ENCODE peak calls at places on chromosomes 5 and 9, in six cellular contexts. E, B, R, L, H and N are unnamed samples.

GRCh38 chr5:164958688-164959087 is 1453.3 kb downstream of the MAT2B start:
- DNase-seq in E (no peak), B (no peak), R (no peak), L (no peak), H (no peak), N (no peak)

GRCh38 chr9:80951675-80952074 is 737.7 kb downstream of the TLE1 start:
- DNase-seq in H (no peak), L (no peak), E (no peak), B (no peak), R (peak), N (no peak)

GRCh38 chr9:928363-929042 is 48.0 kb upstream of the DMRT3 start:
- DNase-seq in R (no peak), B (peak), L (no peak), H (peak), E (peak), N (peak)

GRCh38 chr9:81894891-81895290 is 33.3 kb upstream of the SPATA31D4 start:
- DNase-seq in L (no peak), R (peak), E (no peak), B (no peak), H (peak), N (no peak)

GRCh38 chr9:16090907-16091629 is 538.2 kb downstream of the CCDC171 start:
- DNase-seq in R (peak), L (no peak), H (peak), B (no peak), E (no peak), N (peak)

GRCh38 chr9:122498883-122499288 is 11.7 kb upstream of the OR1J2 start:
- DNase-seq in H (peak), R (peak), B (peak), L (no peak), E (peak), N (peak)

GRCh38 chr9:12955510-12956163 is 180.8 kb downstream of the LURAP1L start:
- DNase-seq in B (no peak), H (peak), R (no peak), L (no peak), E (peak), N (peak)

GRCh38 chr5:52884453-52884852 is 96.7 kb downstream of the ITGA1 start:
- DNase-seq in L (no peak), E (no peak), R (no peak), H (peak), B (no peak), N (no peak)

GRCh38 chr5:154610321-154611154 is 132.5 kb upstream of the HAND1 start:
- DNase-seq in R (peak), B (peak), H (peak), L (peak), E (peak), N (peak)

GRCh38 chr9:135883410-135884089 is 23.8 kb downstream of the CAMSAP1 start:
- DNase-seq in B (no peak), E (no peak), L (no peak), R (no peak), H (no peak), N (no peak)

GRCh38 chr5:21654551-21654950 is 1198.6 kb downstream of the CDH12 start:
- DNase-seq in L (no peak), E (no peak), H (no peak), B (no peak), R (no peak), N (no peak)

GRCh38 chr9:128419061-128419925 is 1.4 kb upstream of the CERCAM start:
- DNase-seq in B (no peak), E (no peak), H (peak), R (peak), L (no peak), N (no peak)

GRCh38 chr5:14721990-14722656 is 57.6 kb downstream of the OTULIN start:
- DNase-seq in R (peak), L (no peak), E (no peak), B (no peak), H (no peak), N (no peak)

GRCh38 chr5:37838152-37838932 is 1.5 kb downstream of the GDNF start:
- DNase-seq in H (peak), R (peak), B (peak), L (no peak), E (peak), N (peak)

GRCh38 chr5:59218424-59219045 is 635.7 kb downstream of the RAB3C start:
- DNase-seq in L (no peak), H (peak), B (no peak), R (peak), E (no peak), N (peak)

GRCh38 chr5:138948391-138949222 is 73.5 kb upstream of the LRRTM2 start:
- DNase-seq in R (no peak), B (no peak), H (no peak), E (no peak), L (no peak), N (no peak)

GRCh38 chr9:96073531-96074284 is 198.2 kb downstream of the ERCC6L2 start:
- DNase-seq in H (peak), E (no peak), B (no peak), L (no peak), R (no peak), N (peak)

GRCh38 chr9:696332-697090 is 145.0 kb upstream of the DMRT1 start:
- DNase-seq in E (no peak), B (no peak), H (peak), L (no peak), R (peak), N (peak)

GRCh38 chr5:159533197-159533596 is 202.9 kb upstream of the IL12B start:
- DNase-seq in H (peak), B (no peak), E (no peak), L (no peak), R (peak), N (peak)

GRCh38 chr9:91328186-91328585 is 33.5 kb downstream of the AUH start:
- DNase-seq in B (no peak), H (peak), R (peak), E (no peak), L (no peak), N (no peak)

GRCh38 chr5:73821003-73821402 is 195.0 kb downstream of the ARHGEF28 start:
- DNase-seq in L (no peak), B (no peak), H (no peak), E (no peak), R (no peak), N (no peak)

GRCh38 chr5:14812166-14812565 is 59.4 kb downstream of the ANKH start:
- DNase-seq in L (no peak), E (no peak), R (no peak), H (no peak), B (no peak), N (no peak)

DNA sequence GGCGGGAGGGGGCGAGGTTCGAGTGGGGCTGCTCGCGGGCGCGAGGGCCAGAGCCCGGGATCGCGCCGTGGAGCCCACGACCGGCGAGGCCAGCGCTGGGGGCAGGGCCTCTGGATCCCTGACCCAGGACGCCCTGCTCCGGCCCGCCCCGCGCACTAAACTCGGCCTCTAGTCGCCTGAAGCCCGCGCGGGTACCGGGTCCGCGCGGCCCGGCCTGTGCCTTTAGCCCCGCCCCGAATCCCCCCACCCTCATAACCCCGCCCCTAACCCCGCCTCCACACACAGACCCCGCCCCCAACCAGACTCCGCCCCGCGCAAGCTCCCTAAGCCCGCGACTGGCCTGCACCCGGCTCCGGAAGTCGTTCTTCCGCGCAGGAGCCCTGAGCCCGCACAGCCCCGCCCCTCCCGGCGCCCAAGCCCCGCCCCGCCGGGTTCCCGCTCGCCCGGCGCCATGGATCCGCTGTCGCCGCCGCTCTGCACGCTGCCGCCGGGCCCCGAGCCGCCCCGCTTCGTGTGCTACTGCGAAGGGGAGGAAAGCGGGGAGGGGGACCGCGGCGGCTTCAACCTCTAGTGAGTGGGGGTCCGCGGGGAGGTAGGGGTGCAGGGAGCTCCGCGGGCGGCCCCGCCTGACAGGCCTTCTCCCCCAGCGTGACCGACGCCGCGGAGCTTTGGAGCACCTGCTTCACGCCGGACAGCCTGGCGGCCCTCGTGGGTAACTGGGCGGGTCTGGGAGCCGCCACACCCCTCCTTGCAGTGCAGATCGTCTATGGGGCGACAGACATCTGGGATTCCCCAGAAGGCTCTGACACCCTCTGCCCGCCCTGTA is at the start of gene PAXX:
- DNase-seq in E (peak), R (peak), B (peak), H (peak), L (peak), N (peak)
- H4K8ac ChIP-seq in E (no peak), R (peak), B (peak), H (peak), L (no peak), N (no peak)

GRCh38 chr9:85522459-85523092 is 219.2 kb downstream of the AGTPBP1 start:
- DNase-seq in B (peak), H (peak), R (peak), L (peak), E (peak), N (peak)
- H4K8ac ChIP-seq in B (no peak), H (peak), R (no peak), L (no peak), E (no peak), N (no peak)

GRCh38 chr9:5850735-5851122 is 17.8 kb upstream of the ERMP1 start:
- DNase-seq in R (no peak), H (no peak), E (no peak), L (no peak), B (no peak), N (no peak)
- H4K8ac ChIP-seq in R (no peak), H (no peak), E (no peak), L (no peak), B (no peak), N (no peak)

GRCh38 chr5:54774281-54775171 is 210.9 kb downstream of the ESM1 start:
- DNase-seq in H (no peak), E (no peak), B (no peak), L (no peak), R (no peak), N (peak)
- H4K8ac ChIP-seq in H (no peak), E (no peak), B (no peak), L (peak), R (no peak), N (no peak)

GRCh38 chr9:130174025-130174424 is 1.8 kb downstream of the NCS1 start:
- DNase-seq in L (no peak), R (no peak), B (no peak), E (no peak), H (no peak), N (no peak)

GRCh38 chr9:130171226-130172148 is 717 bp upstream of the NCS1 start:
- DNase-seq in R (no peak), B (peak), L (no peak), H (peak), E (peak), N (peak)

GRCh38 chr9:130173462-130173876 is 1.3 kb downstream of the NCS1 start:
- DNase-seq in B (peak), R (peak), L (no peak), H (no peak), E (no peak), N (no peak)

GRCh38 chr9:130172161-130172857 is at the start of gene NCS1:
- DNase-seq in H (peak), R (peak), B (no peak), L (peak), E (peak), N (peak)

DNA sequence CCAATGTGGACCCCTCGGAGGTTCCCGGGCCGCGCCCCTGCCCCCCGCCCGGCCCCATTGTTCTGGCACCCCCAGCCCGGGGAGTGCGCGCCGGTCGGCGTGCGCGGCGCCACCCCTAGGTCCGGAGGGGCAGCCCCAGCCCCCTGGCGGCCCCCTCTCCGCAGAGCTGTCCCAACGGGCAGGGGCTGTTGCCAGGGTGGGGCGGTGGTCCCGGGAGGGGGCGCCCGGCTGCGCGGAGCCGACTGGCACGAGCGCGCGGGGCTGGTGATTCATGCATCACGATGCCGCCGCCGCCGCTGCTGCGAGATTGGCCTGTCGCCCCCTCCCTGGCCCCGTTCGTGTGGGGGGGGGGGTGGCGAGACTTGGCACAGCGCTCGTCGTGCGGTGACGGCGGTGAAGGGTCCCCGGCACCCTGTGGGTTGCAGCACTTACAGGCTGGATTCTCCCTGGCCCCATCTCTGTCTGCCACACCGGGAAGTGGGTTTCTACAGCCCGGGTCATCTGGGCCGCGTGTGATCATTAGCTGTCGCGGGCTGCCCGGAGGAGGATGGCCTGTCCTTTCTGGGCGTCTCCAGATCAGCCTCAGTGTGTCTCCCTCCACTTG is 756 bp downstream of the NCS1 start:
- DNase-seq in E (no peak), L (no peak), R (no peak), B (no peak), H (peak), N (peak)
- H4K8ac ChIP-seq in E (no peak), L (no peak), R (no peak), B (peak), H (peak), N (no peak)

GRCh38 chr5:132459031-132459982 is 31.3 kb downstream of the IRF1 start:
- DNase-seq in R (peak), H (no peak), E (no peak), B (no peak), L (no peak), N (no peak)

GRCh38 chr5:132461235-132461634 is 29.3 kb downstream of the IRF1 start:
- DNase-seq in B (no peak), E (no peak), L (no peak), R (no peak), H (no peak), N (no peak)

GRCh38 chr5:132461671-132462070 is 28.9 kb downstream of the IRF1 start:
- DNase-seq in E (no peak), L (no peak), B (no peak), R (no peak), H (no peak), N (no peak)

GRCh38 chr5:132460835-132461230 is 29.7 kb downstream of the IRF1 start:
- DNase-seq in E (no peak), L (no peak), R (no peak), H (no peak), B (no peak), N (no peak)

DNA sequence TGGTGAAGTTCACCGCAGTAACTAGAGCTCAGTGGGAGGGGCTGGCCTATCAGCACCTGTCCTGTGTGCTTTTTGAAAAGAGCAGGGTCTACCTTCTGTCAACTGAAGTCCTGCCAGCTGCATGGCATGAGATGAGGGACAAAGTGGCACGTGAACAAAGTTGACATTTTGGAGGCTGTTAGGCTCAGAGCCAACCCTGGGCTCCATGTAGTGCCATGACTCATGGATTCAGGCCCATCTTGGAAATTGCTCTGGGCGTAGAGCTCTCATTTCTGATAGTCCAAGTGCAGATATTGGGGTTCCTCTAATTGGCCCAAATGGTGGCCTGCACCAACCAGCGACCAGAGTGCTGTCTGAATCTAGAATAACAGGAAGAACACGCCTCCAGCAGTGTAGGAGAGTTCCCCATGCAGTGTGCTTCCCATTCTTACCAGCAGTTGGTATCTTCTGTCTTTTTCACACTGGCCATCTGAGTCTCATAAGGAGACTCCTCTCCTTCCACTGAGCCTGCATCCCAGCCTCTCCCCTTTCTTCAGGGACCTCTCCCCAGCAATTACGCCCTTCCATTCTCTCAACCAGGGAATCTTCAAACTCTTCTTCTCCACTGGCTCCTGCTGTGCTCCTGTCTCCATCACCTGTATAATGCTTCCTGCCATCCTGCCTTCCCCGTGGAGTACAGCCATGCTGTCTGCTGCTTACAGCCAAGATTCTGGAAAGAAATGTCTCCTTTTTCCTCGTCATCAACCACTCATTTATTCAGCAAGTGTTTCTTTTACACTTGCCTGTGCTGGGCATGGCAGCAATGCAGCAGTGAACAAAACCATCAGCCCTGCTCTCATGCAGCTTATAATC is 30.4 kb downstream of the IRF1 start:
- DNase-seq in H (peak), E (no peak), B (no peak), R (no peak), L (no peak), N (peak)
- H4K8ac ChIP-seq in H (no peak), E (no peak), B (peak), R (peak), L (no peak), N (no peak)

GRCh38 chr9:120792898-120793765 is at the start of gene FBXW2:
- DNase-seq in E (peak), L (peak), R (peak), H (peak), B (peak), N (peak)
- H4K8ac ChIP-seq in E (peak), L (no peak), R (peak), H (peak), B (peak), N (peak)